ENCODE peak calls at places on chromosomes 13 and 19, in nine cellular contexts. N, U, E, H, D, I, V, P and Y are unnamed samples.
A peak's percentile ranks its signal among the peaks of the same experiment; 100 is the strongest.

GRCh38 chr19:39878398-39878797 is 32.2 kb upstream of the FBL start:
- DNase-seq in N (no peak), U (no peak), E (no peak), H (no peak), D (no peak), I (no peak), V (no peak), P (no peak), Y (no peak)

GRCh38 chr13:100860866-100861265 is 186.3 kb upstream of the TMTC4 start:
- DNase-seq in N (no peak), U (no peak), E (no peak), H (no peak), D (no peak), I (no peak), V (no peak), P (no peak), Y (no peak)

GRCh38 chr19:43782689-43783231 is 2.0 kb upstream of the KCNN4 start:
- DNase-seq in N (no peak), U (no peak), E (no peak), H (no peak), D (no peak), I (no peak), V (no peak), P (no peak), Y (peak; percentile 26)

GRCh38 chr19:42422576-42423461 is 4.4 kb downstream of the LIPE start:
- DNase-seq in N (no peak), U (no peak), E (no peak), H (no peak), D (peak; percentile 53), I (no peak), V (peak; percentile 51), P (no peak), Y (peak; percentile 63)

GRCh38 chr19:4474504-4475136 is 2.5 kb downstream of the HDGFL2 start:
- DNase-seq in N (no peak), U (no peak), E (no peak), H (peak; percentile 68), D (peak; percentile 88), I (no peak), V (no peak), P (no peak), Y (no peak)

GRCh38 chr13:50969691-50970090 is 60.1 kb downstream of the RNASEH2B start:
- DNase-seq in N (no peak), U (no peak), E (no peak), H (peak; percentile 16), D (peak; percentile 49), I (no peak), V (no peak), P (no peak), Y (no peak)

GRCh38 chr19:17575871-17576757 is 20.7 kb downstream of the COLGALT1 start:
- DNase-seq in N (no peak), U (no peak), E (no peak), H (no peak), D (no peak), I (no peak), V (no peak), P (no peak), Y (no peak)

GRCh38 chr19:38090561-38090960 is 133.5 kb downstream of the DPF1 start:
- DNase-seq in N (peak; percentile 19), U (peak; percentile 67), E (no peak), H (no peak), D (no peak), I (no peak), V (no peak), P (peak; percentile 52), Y (no peak)

GRCh38 chr19:56162258-56162657 is 13.6 kb upstream of the GALP start:
- DNase-seq in N (no peak), U (no peak), E (no peak), H (no peak), D (no peak), I (no peak), V (no peak), P (no peak), Y (no peak)

GRCh38 chr19:21462540-21462939 is 42.9 kb upstream of the ZNF429 start:
- DNase-seq in N (no peak), U (no peak), E (no peak), H (no peak), D (no peak), I (no peak), V (no peak), P (no peak), Y (no peak)
- H3K9me3 ChIP-seq in N (peaks cover 7% of the 10 kb centered on the region), U (no peaks in the 10 kb centered on the region), E (no peaks in the 10 kb centered on the region), H (peaks cover 16% of the 10 kb centered on the region), D (no peaks in the 10 kb centered on the region), I (no peaks in the 10 kb centered on the region), V (no peaks in the 10 kb centered on the region), P (no peaks in the 10 kb centered on the region), Y (peaks cover 4% of the 10 kb centered on the region)

GRCh38 chr13:31918707-31919106 is 112.9 kb upstream of the FRY start:
- DNase-seq in N (no peak), U (no peak), E (no peak), H (no peak), D (no peak), I (no peak), V (no peak), P (no peak), Y (no peak)

GRCh38 chr13:31923134-31923763 is 108.3 kb upstream of the FRY start:
- DNase-seq in N (no peak), U (no peak), E (no peak), H (no peak), D (peak; percentile 8), I (no peak), V (no peak), P (no peak), Y (no peak)

GRCh38 chr13:31920301-31920818 is 111.2 kb upstream of the FRY start:
- DNase-seq in N (no peak), U (no peak), E (no peak), H (no peak), D (no peak), I (no peak), V (no peak), P (no peak), Y (no peak)

GRCh38 chr13:31922724-31923123 is 108.8 kb upstream of the FRY start:
- DNase-seq in N (no peak), U (no peak), E (no peak), H (no peak), D (no peak), I (no peak), V (no peak), P (no peak), Y (no peak)

GRCh38 chr13:31919241-31919640 is 112.3 kb upstream of the FRY start:
- DNase-seq in N (no peak), U (no peak), E (no peak), H (no peak), D (no peak), I (no peak), V (no peak), P (no peak), Y (no peak)
- H3K9me3 ChIP-seq in N (no peaks in the 10 kb centered on the region), U (no peaks in the 10 kb centered on the region), E (no peaks in the 10 kb centered on the region), H (no peaks in the 10 kb centered on the region), D (no peaks in the 10 kb centered on the region), I (no peaks in the 10 kb centered on the region), V (no peaks in the 10 kb centered on the region), P (no peaks in the 10 kb centered on the region), Y (no peaks in the 10 kb centered on the region)

GRCh38 chr13:21039097-21039800 is 22.1 kb downstream of the LATS2 start:
- DNase-seq in N (no peak), U (no peak), E (no peak), H (no peak), D (no peak), I (no peak), V (no peak), P (no peak), Y (no peak)
- H3K9me3 ChIP-seq in N (no peaks in the 10 kb centered on the region), U (no peaks in the 10 kb centered on the region), E (no peaks in the 10 kb centered on the region), H (no peaks in the 10 kb centered on the region), D (no peaks in the 10 kb centered on the region), I (no peaks in the 10 kb centered on the region), V (no peaks in the 10 kb centered on the region), P (no peaks in the 10 kb centered on the region), Y (no peaks in the 10 kb centered on the region)

GRCh38 chr19:36401475-36401874 is 17.0 kb downstream of the ZFP82 start:
- DNase-seq in N (no peak), U (no peak), E (no peak), H (no peak), D (no peak), I (no peak), V (no peak), P (no peak), Y (no peak)
- H3K9me3 ChIP-seq in N (peaks cover 3% of the 10 kb centered on the region), U (no peaks in the 10 kb centered on the region), E (peaks cover 13% of the 10 kb centered on the region), H (peaks cover 17% of the 10 kb centered on the region), D (no peaks in the 10 kb centered on the region), I (peaks cover under 1% of the 10 kb centered on the region), V (peaks cover 7% of the 10 kb centered on the region), P (peaks cover 3% of the 10 kb centered on the region), Y (peaks cover 2% of the 10 kb centered on the region)

GRCh38 chr13:38777347-38778107 is 90.7 kb downstream of the FREM2 start:
- DNase-seq in N (no peak), U (no peak), E (no peak), H (no peak), D (no peak), I (no peak), V (no peak), P (no peak), Y (no peak)
- H3K9me3 ChIP-seq in N (no peaks in the 10 kb centered on the region), U (no peaks in the 10 kb centered on the region), E (no peaks in the 10 kb centered on the region), H (no peaks in the 10 kb centered on the region), D (no peaks in the 10 kb centered on the region), I (no peaks in the 10 kb centered on the region), V (no peaks in the 10 kb centered on the region), P (no peaks in the 10 kb centered on the region), Y (no peaks in the 10 kb centered on the region)

GRCh38 chr19:28523619-28524018 is 689.3 kb downstream of the UQCRFS1 start:
- DNase-seq in N (no peak), U (no peak), E (no peak), H (no peak), D (no peak), I (no peak), V (no peak), P (no peak), Y (no peak)
- H3K9me3 ChIP-seq in N (no peaks in the 10 kb centered on the region), U (no peaks in the 10 kb centered on the region), E (no peaks in the 10 kb centered on the region), H (peaks cover 17% of the 10 kb centered on the region), D (no peaks in the 10 kb centered on the region), I (no peaks in the 10 kb centered on the region), V (no peaks in the 10 kb centered on the region), P (no peaks in the 10 kb centered on the region), Y (no peaks in the 10 kb centered on the region)

GRCh38 chr19:52120286-52120685 is 19.5 kb downstream of the ZNF616 start:
- DNase-seq in N (no peak), U (no peak), E (no peak), H (no peak), D (no peak), I (no peak), V (no peak), P (no peak), Y (no peak)
- H3K9me3 ChIP-seq in N (peaks cover 21% of the 10 kb centered on the region), U (peaks cover 20% of the 10 kb centered on the region), E (peaks cover 75% of the 10 kb centered on the region), H (peaks cover 97% of the 10 kb centered on the region), D (peaks cover 26% of the 10 kb centered on the region), I (peaks cover 83% of the 10 kb centered on the region), V (peaks cover 56% of the 10 kb centered on the region), P (peaks cover 66% of the 10 kb centered on the region), Y (peaks cover 11% of the 10 kb centered on the region)

GRCh38 chr19:11783767-11784166 is 14.6 kb upstream of the ZNF491 start:
- DNase-seq in N (no peak), U (no peak), E (no peak), H (no peak), D (no peak), I (no peak), V (no peak), P (no peak), Y (no peak)
- H3K9me3 ChIP-seq in N (peaks cover 7% of the 10 kb centered on the region), U (no peaks in the 10 kb centered on the region), E (peaks cover 78% of the 10 kb centered on the region), H (peaks cover 47% of the 10 kb centered on the region), D (peaks cover 4% of the 10 kb centered on the region), I (peaks cover 82% of the 10 kb centered on the region), V (peaks cover 50% of the 10 kb centered on the region), P (peaks cover 27% of the 10 kb centered on the region), Y (peaks cover 5% of the 10 kb centered on the region)

GRCh38 chr19:11832253-11832912 is 16.1 kb upstream of the ZNF439 start:
- DNase-seq in N (no peak), U (no peak), E (no peak), H (no peak), D (no peak), I (no peak), V (no peak), P (no peak), Y (no peak)
- H3K9me3 ChIP-seq in N (peaks cover 5% of the 10 kb centered on the region), U (no peaks in the 10 kb centered on the region), E (peaks cover 41% of the 10 kb centered on the region), H (peaks cover 46% of the 10 kb centered on the region), D (peaks cover 6% of the 10 kb centered on the region), I (peaks cover 33% of the 10 kb centered on the region), V (peaks cover 41% of the 10 kb centered on the region), P (peaks cover 21% of the 10 kb centered on the region), Y (peaks cover 1% of the 10 kb centered on the region)